ENCODE peak calls at places on chromosomes 7 and 10, in eight cellular contexts. One of them, this sample, is unnamed.

GRCh38 chr7:128234475-128234874 is 6.6 kb upstream of the LEP start:
- DNase-seq in Peyer's patch: no peak
- DNase-seq in psoas muscle: no peak
- DNase-seq in endothelial cell of umbilical vein: no peak
- DNase-seq in CD8-positive, alpha-beta T cell: no peak
- DNase-seq in pancreas: no peak
- DNase-seq in cardiac muscle cell: no peak
- DNase-seq in heart left ventricle: no peak
- DNase-seq in this sample: no peak

GRCh38 chr7:27386581-27386980 is 144.0 kb downstream of the EVX1 start:
- DNase-seq in Peyer's patch: no peak
- DNase-seq in psoas muscle: no peak
- DNase-seq in endothelial cell of umbilical vein: no peak
- DNase-seq in CD8-positive, alpha-beta T cell: no peak
- DNase-seq in pancreas: no peak
- DNase-seq in cardiac muscle cell: no peak
- DNase-seq in heart left ventricle: no peak
- DNase-seq in this sample: no peak

GRCh38 chr7:113404245-113404644 is 285.9 kb upstream of the SMIM30 start:
- DNase-seq in Peyer's patch: no peak
- DNase-seq in psoas muscle: no peak
- DNase-seq in endothelial cell of umbilical vein: no peak
- DNase-seq in CD8-positive, alpha-beta T cell: no peak
- DNase-seq in pancreas: no peak
- DNase-seq in cardiac muscle cell: peak; percentile 38
- DNase-seq in heart left ventricle: no peak
- DNase-seq in this sample: peak; percentile 12

GRCh38 chr7:21944616-21945373 is 904 bp downstream of the CDCA7L start:
- DNase-seq in Peyer's patch: peak; percentile 71
- DNase-seq in psoas muscle: no peak
- DNase-seq in endothelial cell of umbilical vein: peak; percentile 72
- DNase-seq in CD8-positive, alpha-beta T cell: no peak
- DNase-seq in pancreas: peak; percentile 82
- DNase-seq in cardiac muscle cell: peak; percentile 47
- DNase-seq in heart left ventricle: peak; percentile 65
- DNase-seq in this sample: peak; percentile 39

GRCh38 chr7:69598487-69599148 is 343 bp downstream of the AUTS2 start:
- DNase-seq in Peyer's patch: no peak
- DNase-seq in psoas muscle: peak; percentile 26
- DNase-seq in endothelial cell of umbilical vein: no peak
- DNase-seq in CD8-positive, alpha-beta T cell: no peak
- DNase-seq in pancreas: peak; percentile 33
- DNase-seq in cardiac muscle cell: no peak
- DNase-seq in heart left ventricle: peak; percentile 56
- DNase-seq in this sample: no peak

GRCh38 chr10:108090476-108091215 is 926.1 kb upstream of the SORCS1 start:
- DNase-seq in Peyer's patch: no peak
- DNase-seq in psoas muscle: no peak
- DNase-seq in endothelial cell of umbilical vein: no peak
- DNase-seq in CD8-positive, alpha-beta T cell: no peak
- DNase-seq in pancreas: no peak
- DNase-seq in cardiac muscle cell: no peak
- DNase-seq in heart left ventricle: no peak
- DNase-seq in this sample: no peak

GRCh38 chr7:125427676-125428075 is 498.1 kb upstream of the POT1 start:
- DNase-seq in Peyer's patch: no peak
- DNase-seq in psoas muscle: no peak
- DNase-seq in endothelial cell of umbilical vein: no peak
- DNase-seq in CD8-positive, alpha-beta T cell: no peak
- DNase-seq in pancreas: no peak
- DNase-seq in cardiac muscle cell: no peak
- DNase-seq in heart left ventricle: no peak
- DNase-seq in this sample: no peak

GRCh38 chr10:61992683-61993629 is 91.5 kb downstream of the ARID5B start:
- DNase-seq in Peyer's patch: no peak
- DNase-seq in psoas muscle: no peak
- DNase-seq in endothelial cell of umbilical vein: peak; percentile 78
- DNase-seq in CD8-positive, alpha-beta T cell: peak; percentile 15
- DNase-seq in pancreas: peak; percentile 38
- DNase-seq in cardiac muscle cell: no peak
- DNase-seq in heart left ventricle: no peak
- DNase-seq in this sample: no peak

GRCh38 chr7:64686493-64687184 is 20.7 kb downstream of the ZNF107 start:
- DNase-seq in Peyer's patch: no peak
- DNase-seq in psoas muscle: no peak
- DNase-seq in endothelial cell of umbilical vein: no peak
- DNase-seq in CD8-positive, alpha-beta T cell: no peak
- DNase-seq in pancreas: no peak
- DNase-seq in cardiac muscle cell: no peak
- DNase-seq in heart left ventricle: no peak
- DNase-seq in this sample: peak; percentile 96

GRCh38 chr7:124712017-124712416 is 53.6 kb downstream of the GPR37 start:
- DNase-seq in Peyer's patch: no peak
- DNase-seq in psoas muscle: no peak
- DNase-seq in endothelial cell of umbilical vein: peak; percentile 15
- DNase-seq in CD8-positive, alpha-beta T cell: no peak
- DNase-seq in pancreas: no peak
- DNase-seq in cardiac muscle cell: no peak
- DNase-seq in heart left ventricle: no peak
- DNase-seq in this sample: no peak

GRCh38 chr10:76185476-76186255 is 754.2 kb downstream of the LRMDA start:
- DNase-seq in Peyer's patch: no peak
- DNase-seq in psoas muscle: no peak
- DNase-seq in endothelial cell of umbilical vein: no peak
- DNase-seq in CD8-positive, alpha-beta T cell: no peak
- DNase-seq in pancreas: no peak
- DNase-seq in cardiac muscle cell: no peak
- DNase-seq in heart left ventricle: no peak
- DNase-seq in this sample: no peak

GRCh38 chr7:99788554-99788953 is 4.6 kb upstream of the CYP3A4 start:
- DNase-seq in Peyer's patch: no peak
- DNase-seq in psoas muscle: no peak
- DNase-seq in endothelial cell of umbilical vein: no peak
- DNase-seq in CD8-positive, alpha-beta T cell: no peak
- DNase-seq in pancreas: no peak
- DNase-seq in cardiac muscle cell: no peak
- DNase-seq in heart left ventricle: no peak
- DNase-seq in this sample: no peak

GRCh38 chr10:43324847-43325246 is 46.6 kb upstream of the FXYD4 start:
- DNase-seq in Peyer's patch: no peak
- DNase-seq in psoas muscle: no peak
- DNase-seq in endothelial cell of umbilical vein: no peak
- DNase-seq in CD8-positive, alpha-beta T cell: no peak
- DNase-seq in pancreas: no peak
- DNase-seq in cardiac muscle cell: no peak
- DNase-seq in heart left ventricle: no peak
- DNase-seq in this sample: no peak

GRCh38 chr10:43322769-43323168 is 48.7 kb upstream of the FXYD4 start:
- DNase-seq in Peyer's patch: peak; percentile 93
- DNase-seq in psoas muscle: peak; percentile 86
- DNase-seq in endothelial cell of umbilical vein: peak; percentile 69
- DNase-seq in CD8-positive, alpha-beta T cell: peak; percentile 70
- DNase-seq in pancreas: peak; percentile 84
- DNase-seq in cardiac muscle cell: peak; percentile 97
- DNase-seq in heart left ventricle: peak; percentile 94
- DNase-seq in this sample: no peak

GRCh38 chr10:43320226-43320625 is 51.2 kb upstream of the FXYD4 start:
- DNase-seq in Peyer's patch: no peak
- DNase-seq in psoas muscle: no peak
- DNase-seq in endothelial cell of umbilical vein: no peak
- DNase-seq in CD8-positive, alpha-beta T cell: no peak
- DNase-seq in pancreas: no peak
- DNase-seq in cardiac muscle cell: no peak
- DNase-seq in heart left ventricle: no peak
- DNase-seq in this sample: no peak

GRCh38 chr10:43322321-43322720 is 49.1 kb upstream of the FXYD4 start:
- DNase-seq in Peyer's patch: peak; percentile 59
- DNase-seq in psoas muscle: no peak
- DNase-seq in endothelial cell of umbilical vein: no peak
- DNase-seq in CD8-positive, alpha-beta T cell: no peak
- DNase-seq in pancreas: peak; percentile 32
- DNase-seq in cardiac muscle cell: no peak
- DNase-seq in heart left ventricle: no peak
- DNase-seq in this sample: no peak

DNA sequence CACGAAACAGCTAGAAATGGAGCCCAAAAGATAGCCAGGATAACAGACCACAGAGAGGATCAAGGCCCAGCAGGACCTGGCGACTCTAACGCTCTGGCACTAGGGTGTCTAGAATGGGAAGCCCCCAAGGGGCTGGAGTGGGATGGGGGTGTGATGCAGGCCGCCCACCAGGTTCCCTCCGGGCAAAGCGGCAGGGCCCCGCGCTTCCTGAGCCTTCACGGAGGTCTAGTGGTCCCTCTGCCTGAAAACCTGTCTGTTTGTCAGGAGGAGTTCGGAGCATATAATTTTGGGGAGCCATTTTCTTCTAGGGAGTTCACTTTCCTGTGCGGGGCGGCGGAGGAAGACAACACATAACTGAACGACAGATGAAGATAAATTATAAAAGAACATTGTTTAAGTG is 48.2 kb upstream of the FXYD4 start:
- DNase-seq in Peyer's patch: no peak
- DNase-seq in psoas muscle: no peak
- DNase-seq in endothelial cell of umbilical vein: no peak
- DNase-seq in CD8-positive, alpha-beta T cell: no peak
- DNase-seq in pancreas: no peak
- DNase-seq in cardiac muscle cell: no peak
- DNase-seq in heart left ventricle: no peak
- DNase-seq in this sample: no peak
- H3K4me3 ChIP-seq in Peyer's patch: peak overlapping the region; percentile 20
- H3K4me3 ChIP-seq in psoas muscle: peak overlapping the region; percentile 52
- H3K4me3 ChIP-seq in endothelial cell of umbilical vein: no peak overlapping the region
- H3K4me3 ChIP-seq in CD8-positive, alpha-beta T cell: no peak overlapping the region
- H3K4me3 ChIP-seq in pancreas: peak overlapping the region; percentile 40
- H3K4me3 ChIP-seq in cardiac muscle cell: peak overlapping the region; percentile 17
- H3K4me3 ChIP-seq in heart left ventricle: no peak overlapping the region
- H3K4me3 ChIP-seq in this sample: no peak overlapping the region

GRCh38 chr7:39434012-39434411 is 132.2 kb upstream of the YAE1 start:
- DNase-seq in Peyer's patch: no peak
- DNase-seq in psoas muscle: no peak
- DNase-seq in endothelial cell of umbilical vein: no peak
- DNase-seq in CD8-positive, alpha-beta T cell: no peak
- DNase-seq in pancreas: no peak
- DNase-seq in cardiac muscle cell: no peak
- DNase-seq in heart left ventricle: no peak
- DNase-seq in this sample: no peak
- H3K4me3 ChIP-seq in Peyer's patch: no peak overlapping the region
- H3K4me3 ChIP-seq in psoas muscle: no peak overlapping the region
- H3K4me3 ChIP-seq in endothelial cell of umbilical vein: no peak overlapping the region
- H3K4me3 ChIP-seq in CD8-positive, alpha-beta T cell: no peak overlapping the region
- H3K4me3 ChIP-seq in pancreas: no peak overlapping the region
- H3K4me3 ChIP-seq in cardiac muscle cell: no peak overlapping the region
- H3K4me3 ChIP-seq in heart left ventricle: no peak overlapping the region
- H3K4me3 ChIP-seq in this sample: no peak overlapping the region

GRCh38 chr7:42236266-42237161 is 495 bp downstream of the GLI3 start:
- DNase-seq in Peyer's patch: no peak
- DNase-seq in psoas muscle: peak; percentile 55
- DNase-seq in endothelial cell of umbilical vein: peak; percentile 66
- DNase-seq in CD8-positive, alpha-beta T cell: no peak
- DNase-seq in pancreas: no peak
- DNase-seq in cardiac muscle cell: peak; percentile 81
- DNase-seq in heart left ventricle: peak; percentile 73
- DNase-seq in this sample: peak; percentile 4

GRCh38 chr7:42237162-42237821 is at the start of gene GLI3:
- DNase-seq in Peyer's patch: peak; percentile 61
- DNase-seq in psoas muscle: peak; percentile 88
- DNase-seq in endothelial cell of umbilical vein: peak; percentile 90
- DNase-seq in CD8-positive, alpha-beta T cell: no peak
- DNase-seq in pancreas: peak; percentile 67
- DNase-seq in cardiac muscle cell: peak; percentile 92
- DNase-seq in heart left ventricle: peak; percentile 89
- DNase-seq in this sample: peak; percentile 35

GRCh38 chr7:42240416-42240815 is 3.4 kb upstream of the GLI3 start:
- DNase-seq in Peyer's patch: no peak
- DNase-seq in psoas muscle: no peak
- DNase-seq in endothelial cell of umbilical vein: no peak
- DNase-seq in CD8-positive, alpha-beta T cell: no peak
- DNase-seq in pancreas: no peak
- DNase-seq in cardiac muscle cell: no peak
- DNase-seq in heart left ventricle: no peak
- DNase-seq in this sample: no peak

GRCh38 chr7:42237891-42238531 is 1.0 kb upstream of the GLI3 start:
- DNase-seq in Peyer's patch: peak; percentile 54
- DNase-seq in psoas muscle: peak; percentile 80
- DNase-seq in endothelial cell of umbilical vein: peak; percentile 65
- DNase-seq in CD8-positive, alpha-beta T cell: no peak
- DNase-seq in pancreas: peak; percentile 52
- DNase-seq in cardiac muscle cell: peak; percentile 12
- DNase-seq in heart left ventricle: peak; percentile 82
- DNase-seq in this sample: peak; percentile 32

GRCh38 chr7:42238709-42239395 is 1.8 kb upstream of the GLI3 start:
- DNase-seq in Peyer's patch: no peak
- DNase-seq in psoas muscle: peak; percentile 26
- DNase-seq in endothelial cell of umbilical vein: peak; percentile 89
- DNase-seq in CD8-positive, alpha-beta T cell: no peak
- DNase-seq in pancreas: no peak
- DNase-seq in cardiac muscle cell: no peak
- DNase-seq in heart left ventricle: no peak
- DNase-seq in this sample: no peak
- H3K4me3 ChIP-seq in Peyer's patch: no peak overlapping the region
- H3K4me3 ChIP-seq in psoas muscle: peak overlapping the region; percentile 69
- H3K4me3 ChIP-seq in endothelial cell of umbilical vein: no peak overlapping the region
- H3K4me3 ChIP-seq in CD8-positive, alpha-beta T cell: no peak overlapping the region
- H3K4me3 ChIP-seq in pancreas: no peak overlapping the region
- H3K4me3 ChIP-seq in cardiac muscle cell: no peak overlapping the region
- H3K4me3 ChIP-seq in heart left ventricle: no peak overlapping the region
- H3K4me3 ChIP-seq in this sample: no peak overlapping the region

DNA sequence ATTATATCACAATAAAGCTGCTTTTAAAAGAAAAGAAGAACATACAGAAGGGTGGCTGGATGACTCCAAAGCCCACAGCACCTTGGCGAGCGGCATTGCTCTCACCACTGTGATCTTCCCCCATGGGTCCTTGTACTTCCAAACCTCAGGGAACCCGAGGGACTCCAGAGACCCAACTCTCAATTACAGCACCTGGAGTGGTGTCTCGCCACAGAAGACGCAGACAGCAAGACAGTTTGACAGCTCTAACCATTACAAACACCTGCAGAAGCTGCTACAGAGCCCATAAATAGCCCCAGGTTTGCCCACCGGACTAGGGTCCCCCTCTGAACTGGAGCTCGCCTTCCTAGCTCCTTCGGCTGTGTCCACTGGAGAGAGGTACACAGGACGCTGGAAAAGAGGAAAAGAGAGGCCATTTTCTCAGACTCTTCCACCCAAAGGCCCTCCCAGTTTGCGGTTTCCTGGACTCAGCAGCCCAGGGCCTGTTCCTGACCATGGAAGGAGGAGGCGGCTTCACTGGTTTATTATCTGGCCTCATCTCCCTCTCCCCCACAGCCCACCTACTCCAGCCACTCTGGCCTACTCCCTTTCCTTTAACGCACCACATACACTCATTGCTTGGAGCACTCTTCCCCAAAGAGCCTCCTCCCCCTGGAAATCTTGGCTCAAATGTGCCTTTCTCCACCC is 1.9 kb downstream of the PIK3AP1 start:
- DNase-seq in Peyer's patch: no peak
- DNase-seq in psoas muscle: no peak
- DNase-seq in endothelial cell of umbilical vein: no peak
- DNase-seq in CD8-positive, alpha-beta T cell: no peak
- DNase-seq in pancreas: no peak
- DNase-seq in cardiac muscle cell: no peak
- DNase-seq in heart left ventricle: no peak
- DNase-seq in this sample: peak; percentile 51
- H3K4me3 ChIP-seq in Peyer's patch: no peak overlapping the region
- H3K4me3 ChIP-seq in psoas muscle: peak overlapping the region; percentile 24
- H3K4me3 ChIP-seq in endothelial cell of umbilical vein: no peak overlapping the region
- H3K4me3 ChIP-seq in CD8-positive, alpha-beta T cell: no peak overlapping the region
- H3K4me3 ChIP-seq in pancreas: peak overlapping the region; percentile 60
- H3K4me3 ChIP-seq in cardiac muscle cell: no peak overlapping the region
- H3K4me3 ChIP-seq in heart left ventricle: no peak overlapping the region
- H3K4me3 ChIP-seq in this sample: no peak overlapping the region